ENCODE peak calls at places on chromosomes 6 and 20, in five cellular contexts. F, B, K, W and M are unnamed samples. For H3K4me1, the result is how much of the 10 kb centered on the place peaks cover.

GRCh38 chr6:116536216-116536621 is 9.3 kb downstream of the TRAPPC3L start:
- DNase-seq in F (peak), B (no peak), K (peak), W (peak), M (no peak)

GRCh38 chr6:127464881-127465459 is 5.8 kb upstream of the KIAA0408 start:
- DNase-seq in F (peak), B (peak), K (peak), W (peak), M (peak)

GRCh38 chr20:43477634-43478033 is 19.9 kb downstream of the SRSF6 start:
- DNase-seq in F (no peak), B (no peak), K (no peak), W (no peak), M (no peak)

GRCh38 chr6:35262596-35262995 is 3.1 kb downstream of the ZNF76 start:
- DNase-seq in F (no peak), B (no peak), K (peak), W (no peak), M (no peak)

GRCh38 chr6:128601060-128601459 is 80.7 kb upstream of the PTPRK start:
- DNase-seq in F (no peak), B (no peak), K (peak), W (no peak), M (no peak)

GRCh38 chr6:118017301-118017854 is 110.3 kb downstream of the SLC35F1 start:
- DNase-seq in F (no peak), B (no peak), K (no peak), W (no peak), M (no peak)

GRCh38 chr20:58777657-58778056 is 73.0 kb downstream of the GNAS-AS1 start:
- DNase-seq in F (no peak), B (no peak), K (no peak), W (no peak), M (no peak)

GRCh38 chr20:63124782-63125580 is 91.0 kb downstream of the YTHDF1 start:
- DNase-seq in F (peak), B (peak), K (no peak), W (no peak), M (no peak)

GRCh38 chr6:124795879-124796838 is 166.1 kb upstream of the RNF217 start:
- DNase-seq in F (peak), B (no peak), K (peak), W (peak), M (no peak)

GRCh38 chr20:37095108-37095608 is 639 bp downstream of the RBL1 start:
- DNase-seq in F (peak), B (no peak), K (peak), W (no peak), M (peak)

GRCh38 chr6:44829811-44830210 is 442.3 kb downstream of the CDC5L start:
- DNase-seq in F (no peak), B (no peak), K (no peak), W (no peak), M (no peak)

GRCh38 chr6:111586554-111586953 is 19.1 kb downstream of the TRAF3IP2 start:
- DNase-seq in F (no peak), B (no peak), K (no peak), W (no peak), M (peak)

GRCh38 chr20:64049060-64049886 is at the start of gene SOX18:
- DNase-seq in F (peak), B (no peak), K (peak), W (peak), M (no peak)

GRCh38 chr6:161393839-161394364 is 120.0 kb upstream of the AGPAT4 start:
- DNase-seq in F (peak), B (no peak), K (peak), W (peak), M (peak)

GRCh38 chr6:12490904-12491571 is 200.9 kb downstream of the EDN1 start:
- DNase-seq in F (no peak), B (no peak), K (peak), W (no peak), M (no peak)

GRCh38 chr20:53635189-53635588 is 41.5 kb upstream of the ZNF217 start:
- DNase-seq in F (no peak), B (no peak), K (no peak), W (no peak), M (no peak)

GRCh38 chr6:144145546-144145945 is 4.8 kb upstream of the STX11 start:
- DNase-seq in F (no peak), B (no peak), K (no peak), W (no peak), M (no peak)

GRCh38 chr20:22615425-22615824 is 31.1 kb upstream of the FOXA2 start:
- DNase-seq in F (no peak), B (no peak), K (no peak), W (no peak), M (no peak)

GRCh38 chr20:23452776-23453175 is at the start of gene CST11:
- DNase-seq in F (no peak), B (no peak), K (no peak), W (no peak), M (no peak)

GRCh38 chr6:137543114-137543513 is 48.9 kb upstream of the OLIG3 start:
- DNase-seq in F (no peak), B (no peak), K (no peak), W (no peak), M (no peak)

GRCh38 chr6:155880905-155881304 is 425.3 kb upstream of the NOX3 start:
- DNase-seq in F (no peak), B (no peak), K (peak), W (no peak), M (no peak)

GRCh38 chr6:116251568-116252384 is 2.1 kb downstream of the TSPYL4 start:
- DNase-seq in F (peak), B (no peak), K (peak), W (no peak), M (no peak)

GRCh38 chr6:26311012-26311384 is 54.0 kb upstream of the BTN3A2 start:
- DNase-seq in F (peak), B (no peak), K (peak), W (no peak), M (peak)

GRCh38 chr6:16264785-16265184 is 26.4 kb downstream of the GMPR start:
- DNase-seq in F (no peak), B (no peak), K (no peak), W (no peak), M (no peak)

GRCh38 chr6:121310495-121310894 is 23.8 kb downstream of the TBC1D32 start:
- DNase-seq in F (no peak), B (no peak), K (no peak), W (no peak), M (no peak)

GRCh38 chr20:64166712-64167615 is 2.7 kb downstream of the MYT1 start:
- DNase-seq in F (peak), B (no peak), K (peak), W (peak), M (no peak)

GRCh38 chr20:19269737-19270325 is 57.4 kb downstream of the SLC24A3 start:
- DNase-seq in F (no peak), B (no peak), K (peak), W (no peak), M (no peak)

GRCh38 chr20:51365670-51366069 is 176.8 kb downstream of the NFATC2 start:
- DNase-seq in F (no peak), B (no peak), K (peak), W (no peak), M (no peak)

GRCh38 chr20:63141531-63141930 is 74.4 kb downstream of the YTHDF1 start:
- DNase-seq in F (no peak), B (peak), K (no peak), W (no peak), M (no peak)

GRCh38 chr6:17859846-17860245 is 127.6 kb downstream of the KIF13A start:
- DNase-seq in F (no peak), B (no peak), K (no peak), W (no peak), M (no peak)

GRCh38 chr6:149999636-150000035 is 25.7 kb downstream of the RAET1L start:
- DNase-seq in F (no peak), B (no peak), K (no peak), W (no peak), M (no peak)

GRCh38 chr6:158911746-158912158 is 88.2 kb downstream of the RSPH3 start:
- DNase-seq in F (no peak), B (no peak), K (no peak), W (no peak), M (peak)

GRCh38 chr20:4216142-4216735 is 200.9 kb upstream of the RNF24 start:
- DNase-seq in F (no peak), B (no peak), K (no peak), W (no peak), M (no peak)

GRCh38 chr20:40685349-40685748 is 3.7 kb downstream of the MAFB start:
- DNase-seq in F (no peak), B (no peak), K (no peak), W (no peak), M (no peak)

GRCh38 chr6:112117554-112117953 is 30.2 kb downstream of the FAM229B start:
- DNase-seq in F (no peak), B (no peak), K (peak), W (no peak), M (no peak)

GRCh38 chr6:163354779-163355431 is 59.6 kb upstream of the QKI start:
- DNase-seq in F (no peak), B (peak), K (peak), W (no peak), M (no peak)
- H3K4me1 ChIP-seq in F (under half), B (under half), K (under half), W (under half), M (under half)

GRCh38 chr6:36851632-36852031 is 12.4 kb upstream of the CPNE5 start:
- DNase-seq in F (no peak), B (no peak), K (no peak), W (no peak), M (no peak)
- H3K4me1 ChIP-seq in F (under half), B (under half), K (under half), W (under half), M (under half)

DNA sequence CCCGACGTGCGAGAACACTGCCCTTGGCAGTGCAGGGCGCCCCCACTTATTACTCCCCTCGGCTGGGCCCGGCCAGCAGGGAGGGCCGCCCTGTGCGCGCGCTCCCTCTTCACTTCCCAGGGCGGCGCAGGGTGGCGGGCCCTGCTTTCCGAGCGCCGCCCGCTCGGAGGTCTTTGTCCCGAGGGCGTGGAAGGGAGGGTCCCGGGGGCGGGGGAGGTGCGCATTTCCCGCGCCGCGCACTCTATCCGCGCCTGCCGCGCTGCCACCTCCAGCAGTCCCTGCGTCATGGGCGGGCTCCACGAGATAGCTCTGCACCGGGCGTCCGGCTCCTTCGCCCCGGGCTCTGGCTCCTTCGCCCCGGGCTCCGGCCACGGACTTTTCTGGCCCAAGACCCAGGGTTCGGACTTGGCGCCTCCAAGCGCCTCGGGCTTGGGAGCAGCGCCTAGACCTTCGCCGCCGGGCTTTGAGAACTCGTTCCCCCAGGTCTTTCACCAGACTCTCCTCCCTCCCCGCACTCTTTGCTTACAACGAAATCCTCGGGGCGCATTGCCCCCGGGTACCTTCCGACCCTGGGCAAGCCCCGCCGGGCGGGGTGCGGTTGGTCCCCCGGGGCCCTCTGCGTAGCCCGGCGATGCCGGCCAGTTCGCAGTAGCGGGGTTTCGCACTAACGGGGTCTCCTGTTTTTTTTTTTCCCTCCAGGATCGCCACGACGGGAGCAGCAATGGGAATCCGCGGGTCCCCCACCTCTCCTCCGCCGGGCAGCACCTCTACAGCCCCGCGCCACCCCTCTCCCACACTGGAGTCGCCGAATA is 1.6 kb downstream of the TFAP2C start:
- DNase-seq in F (peak), B (no peak), K (peak), W (peak), M (no peak)
- H3K4me1 ChIP-seq in F (half or more), B (under half), K (under half), W (under half), M (under half)

GRCh38 chr6:156982168-156982567 is 205.0 kb downstream of the ARID1B start:
- DNase-seq in F (no peak), B (no peak), K (no peak), W (no peak), M (no peak)

GRCh38 chr6:156989159-156989806 is 212.1 kb downstream of the ARID1B start:
- DNase-seq in F (no peak), B (no peak), K (no peak), W (no peak), M (no peak)

GRCh38 chr6:156988276-156989158 is 211.3 kb downstream of the ARID1B start:
- DNase-seq in F (peak), B (no peak), K (no peak), W (peak), M (no peak)

GRCh38 chr6:156984178-156984738 is 207.1 kb downstream of the ARID1B start:
- DNase-seq in F (no peak), B (no peak), K (no peak), W (no peak), M (no peak)

GRCh38 chr6:156985309-156985708 is 208.1 kb downstream of the ARID1B start:
- DNase-seq in F (no peak), B (no peak), K (no peak), W (no peak), M (no peak)
- H3K4me1 ChIP-seq in F (under half), B (under half), K (under half), W (under half), M (half or more)

DNA sequence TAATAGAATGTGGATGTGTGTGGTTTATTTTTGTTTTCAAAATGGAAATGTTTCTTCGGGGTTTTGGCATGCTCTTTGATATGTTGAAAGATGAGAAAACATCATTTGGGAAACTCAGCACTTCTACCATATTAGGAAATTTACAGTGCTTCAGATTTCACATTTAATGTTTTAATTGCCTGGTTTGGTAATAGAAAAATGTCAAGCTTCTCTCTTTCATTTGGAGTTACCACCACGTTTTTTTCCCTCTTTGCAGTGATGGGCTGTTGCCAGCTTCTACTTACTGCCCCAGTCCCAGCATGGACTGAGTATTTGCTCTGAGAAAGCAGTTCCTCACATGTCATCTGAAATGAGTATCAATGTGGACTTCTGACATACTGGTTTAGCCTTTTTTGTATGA is 267.7 kb downstream of the PRL start:
- DNase-seq in F (no peak), B (no peak), K (no peak), W (no peak), M (no peak)
- H3K4me1 ChIP-seq in F (under half), B (under half), K (under half), W (under half), M (under half)